ENCODE peak calls at places on chromosomes 6 and 20, in seven cellular contexts. One of them, this sample, is unnamed.

GRCh38 chr20:44728835-44729342 is 13.7 kb downstream of the CCN5 start:
- DNase-seq in kidney epithelial cell: peak; percentile 89
- DNase-seq in IMR-90: peak; percentile 68
- DNase-seq in CD4-positive, alpha-beta T cell: no peak
- DNase-seq in PC-9: peak; percentile 96
- DNase-seq in osteocyte: peak; percentile 94
- DNase-seq in lower leg skin: no peak
- DNase-seq in this sample: no peak

GRCh38 chr6:7268362-7269310 is 44.4 kb downstream of the SSR1 start:
- DNase-seq in kidney epithelial cell: no peak
- DNase-seq in IMR-90: no peak
- DNase-seq in CD4-positive, alpha-beta T cell: no peak
- DNase-seq in PC-9: no peak
- DNase-seq in osteocyte: peak; percentile 67
- DNase-seq in lower leg skin: no peak
- DNase-seq in this sample: no peak

GRCh38 chr20:64119681-64120341 is 12.4 kb upstream of the NPBWR2 start:
- DNase-seq in kidney epithelial cell: no peak
- DNase-seq in IMR-90: no peak
- DNase-seq in CD4-positive, alpha-beta T cell: no peak
- DNase-seq in PC-9: no peak
- DNase-seq in osteocyte: no peak
- DNase-seq in lower leg skin: no peak
- DNase-seq in this sample: no peak

GRCh38 chr6:136994782-136995181 is 50.0 kb downstream of the IL20RA start:
- DNase-seq in kidney epithelial cell: no peak
- DNase-seq in IMR-90: no peak
- DNase-seq in CD4-positive, alpha-beta T cell: no peak
- DNase-seq in PC-9: no peak
- DNase-seq in osteocyte: no peak
- DNase-seq in lower leg skin: no peak
- DNase-seq in this sample: no peak

GRCh38 chr20:44040202-44040915 is 125.7 kb downstream of the TOX2 start:
- DNase-seq in kidney epithelial cell: no peak
- DNase-seq in IMR-90: no peak
- DNase-seq in CD4-positive, alpha-beta T cell: no peak
- DNase-seq in PC-9: no peak
- DNase-seq in osteocyte: no peak
- DNase-seq in lower leg skin: no peak
- DNase-seq in this sample: no peak

GRCh38 chr20:63394069-63394468 is 32.9 kb upstream of the CHRNA4 start:
- DNase-seq in kidney epithelial cell: no peak
- DNase-seq in IMR-90: no peak
- DNase-seq in CD4-positive, alpha-beta T cell: no peak
- DNase-seq in PC-9: no peak
- DNase-seq in osteocyte: no peak
- DNase-seq in lower leg skin: no peak
- DNase-seq in this sample: no peak

GRCh38 chr20:6863798-6864201 is 96.3 kb downstream of the BMP2 start:
- DNase-seq in kidney epithelial cell: no peak
- DNase-seq in IMR-90: no peak
- DNase-seq in CD4-positive, alpha-beta T cell: no peak
- DNase-seq in PC-9: no peak
- DNase-seq in osteocyte: no peak
- DNase-seq in lower leg skin: no peak
- DNase-seq in this sample: no peak

GRCh38 chr6:106519460-106520394 is 109.6 kb downstream of the RTN4IP1 start:
- DNase-seq in kidney epithelial cell: peak; percentile 81
- DNase-seq in IMR-90: peak; percentile 95
- DNase-seq in CD4-positive, alpha-beta T cell: peak; percentile 72
- DNase-seq in PC-9: peak; percentile 56
- DNase-seq in osteocyte: no peak
- DNase-seq in lower leg skin: no peak
- DNase-seq in this sample: peak; percentile 49

GRCh38 chr6:26044140-26045045 is 42.8 kb upstream of the HFE start:
- DNase-seq in kidney epithelial cell: no peak
- DNase-seq in IMR-90: peak; percentile 20
- DNase-seq in CD4-positive, alpha-beta T cell: peak; percentile 36
- DNase-seq in PC-9: no peak
- DNase-seq in osteocyte: no peak
- DNase-seq in lower leg skin: no peak
- DNase-seq in this sample: no peak

GRCh38 chr6:7647504-7647903 is 57.5 kb downstream of the SNRNP48 start:
- DNase-seq in kidney epithelial cell: no peak
- DNase-seq in IMR-90: no peak
- DNase-seq in CD4-positive, alpha-beta T cell: no peak
- DNase-seq in PC-9: no peak
- DNase-seq in osteocyte: no peak
- DNase-seq in lower leg skin: no peak
- DNase-seq in this sample: no peak

GRCh38 chr20:19074828-19075516 is 137.5 kb upstream of the SLC24A3 start:
- DNase-seq in kidney epithelial cell: no peak
- DNase-seq in IMR-90: no peak
- DNase-seq in CD4-positive, alpha-beta T cell: no peak
- DNase-seq in PC-9: no peak
- DNase-seq in osteocyte: peak; percentile 75
- DNase-seq in lower leg skin: peak; percentile 17
- DNase-seq in this sample: no peak

GRCh38 chr20:19071902-19072498 is 140.4 kb upstream of the SLC24A3 start:
- DNase-seq in kidney epithelial cell: no peak
- DNase-seq in IMR-90: no peak
- DNase-seq in CD4-positive, alpha-beta T cell: no peak
- DNase-seq in PC-9: no peak
- DNase-seq in osteocyte: no peak
- DNase-seq in lower leg skin: no peak
- DNase-seq in this sample: no peak

GRCh38 chr20:19071442-19071717 is 141.1 kb upstream of the SLC24A3 start:
- DNase-seq in kidney epithelial cell: no peak
- DNase-seq in IMR-90: no peak
- DNase-seq in CD4-positive, alpha-beta T cell: no peak
- DNase-seq in PC-9: no peak
- DNase-seq in osteocyte: no peak
- DNase-seq in lower leg skin: no peak
- DNase-seq in this sample: no peak

GRCh38 chr20:19072988-19073387 is 139.5 kb upstream of the SLC24A3 start:
- DNase-seq in kidney epithelial cell: no peak
- DNase-seq in IMR-90: no peak
- DNase-seq in CD4-positive, alpha-beta T cell: no peak
- DNase-seq in PC-9: no peak
- DNase-seq in osteocyte: peak; percentile 38
- DNase-seq in lower leg skin: no peak
- DNase-seq in this sample: no peak

DNA sequence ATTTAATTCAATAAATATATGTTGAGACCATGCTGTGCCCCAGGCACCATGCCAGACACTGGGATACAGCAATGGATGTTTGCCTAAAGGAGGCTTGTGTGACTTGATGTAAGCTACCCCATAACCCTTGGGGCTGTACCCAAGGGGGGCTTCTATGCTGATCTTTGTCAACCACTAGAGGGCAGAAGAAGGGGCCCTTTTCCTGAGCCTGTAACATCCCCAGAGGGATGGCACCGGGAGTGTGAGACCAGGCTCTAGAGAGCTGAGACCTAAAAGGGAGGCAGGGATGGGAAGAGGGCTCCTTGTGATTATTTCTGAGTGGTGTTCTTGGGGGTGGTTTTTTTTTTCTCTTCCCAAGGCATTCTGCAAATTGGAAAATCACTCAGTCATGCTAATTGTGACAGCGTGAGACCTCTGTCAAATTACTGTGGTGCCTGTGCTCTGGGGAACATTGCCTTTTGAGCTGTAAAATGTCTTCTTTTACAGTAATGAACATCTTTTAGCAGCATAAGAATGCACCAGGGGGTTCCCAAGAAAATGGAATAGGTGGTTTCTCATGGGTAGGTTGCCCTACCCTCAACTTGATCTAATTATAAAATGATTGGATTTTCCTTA is 138.8 kb upstream of the SLC24A3 start:
- DNase-seq in kidney epithelial cell: no peak
- DNase-seq in IMR-90: no peak
- DNase-seq in CD4-positive, alpha-beta T cell: no peak
- DNase-seq in PC-9: no peak
- DNase-seq in osteocyte: peak; percentile 57
- DNase-seq in lower leg skin: no peak
- DNase-seq in this sample: no peak
- TF ChIP-seq CTCF in kidney epithelial cell: peak; percentile 12
- TF ChIP-seq CTCF in IMR-90: no peak
- TF ChIP-seq CTCF in CD4-positive, alpha-beta T cell: no peak
- TF ChIP-seq CTCF in PC-9: peak; percentile 58
- TF ChIP-seq CTCF in osteocyte: no peak
- TF ChIP-seq CTCF in lower leg skin: no peak
- TF ChIP-seq CTCF in this sample: peak; percentile 8

GRCh38 chr6:94813806-94814205 is 763.5 kb upstream of the MANEA start:
- DNase-seq in kidney epithelial cell: no peak
- DNase-seq in IMR-90: no peak
- DNase-seq in CD4-positive, alpha-beta T cell: no peak
- DNase-seq in PC-9: no peak
- DNase-seq in osteocyte: no peak
- DNase-seq in lower leg skin: no peak
- DNase-seq in this sample: no peak
- TF ChIP-seq CTCF in kidney epithelial cell: peak; percentile 4
- TF ChIP-seq CTCF in IMR-90: no peak
- TF ChIP-seq CTCF in CD4-positive, alpha-beta T cell: no peak
- TF ChIP-seq CTCF in PC-9: peak; percentile 28
- TF ChIP-seq CTCF in osteocyte: no peak
- TF ChIP-seq CTCF in lower leg skin: no peak
- TF ChIP-seq CTCF in this sample: no peak

GRCh38 chr6:109445382-109445781 is 4.9 kb downstream of the SMPD2 start:
- DNase-seq in kidney epithelial cell: no peak
- DNase-seq in IMR-90: no peak
- DNase-seq in CD4-positive, alpha-beta T cell: no peak
- DNase-seq in PC-9: no peak
- DNase-seq in osteocyte: no peak
- DNase-seq in lower leg skin: no peak
- DNase-seq in this sample: no peak
- TF ChIP-seq CTCF in kidney epithelial cell: peak; percentile 14
- TF ChIP-seq CTCF in IMR-90: no peak
- TF ChIP-seq CTCF in CD4-positive, alpha-beta T cell: no peak
- TF ChIP-seq CTCF in PC-9: peak; percentile 30
- TF ChIP-seq CTCF in osteocyte: no peak
- TF ChIP-seq CTCF in lower leg skin: no peak
- TF ChIP-seq CTCF in this sample: no peak

GRCh38 chr20:36575066-36575743 is 1.8 kb downstream of the TGIF2 start:
- DNase-seq in kidney epithelial cell: no peak
- DNase-seq in IMR-90: peak; percentile 54
- DNase-seq in CD4-positive, alpha-beta T cell: no peak
- DNase-seq in PC-9: peak; percentile 73
- DNase-seq in osteocyte: no peak
- DNase-seq in lower leg skin: no peak
- DNase-seq in this sample: no peak
- TF ChIP-seq CTCF in kidney epithelial cell: no peak
- TF ChIP-seq CTCF in IMR-90: no peak
- TF ChIP-seq CTCF in CD4-positive, alpha-beta T cell: no peak
- TF ChIP-seq CTCF in PC-9: no peak
- TF ChIP-seq CTCF in osteocyte: no peak
- TF ChIP-seq CTCF in lower leg skin: no peak
- TF ChIP-seq CTCF in this sample: no peak

DNA sequence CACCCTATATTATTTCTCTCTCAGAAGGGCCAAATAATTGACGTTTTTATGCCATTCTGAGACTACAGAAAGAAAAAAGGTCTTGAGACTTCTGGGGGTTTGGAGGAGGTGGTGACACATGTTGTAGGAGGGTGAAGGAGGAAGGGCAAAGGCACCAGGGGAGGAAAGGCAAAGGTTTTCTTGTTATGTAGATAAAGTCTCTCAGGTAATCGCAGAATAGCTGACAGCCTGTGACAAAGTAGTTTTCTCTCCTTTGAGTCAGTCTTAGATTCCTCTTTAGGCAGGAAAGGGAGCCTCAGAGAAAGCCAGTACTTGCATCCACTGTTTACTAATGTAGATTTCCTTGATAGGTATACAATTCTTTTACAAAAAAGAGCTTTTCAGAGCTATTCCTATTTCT is 23.6 kb downstream of the OR2B2 start:
- DNase-seq in kidney epithelial cell: no peak
- DNase-seq in IMR-90: no peak
- DNase-seq in CD4-positive, alpha-beta T cell: no peak
- DNase-seq in PC-9: no peak
- DNase-seq in osteocyte: no peak
- DNase-seq in lower leg skin: no peak
- DNase-seq in this sample: no peak
- TF ChIP-seq CTCF in kidney epithelial cell: no peak
- TF ChIP-seq CTCF in IMR-90: no peak
- TF ChIP-seq CTCF in CD4-positive, alpha-beta T cell: no peak
- TF ChIP-seq CTCF in PC-9: no peak
- TF ChIP-seq CTCF in osteocyte: no peak
- TF ChIP-seq CTCF in lower leg skin: no peak
- TF ChIP-seq CTCF in this sample: no peak

GRCh38 chr6:116111552-116112528 is 11.2 kb downstream of the NT5DC1 start:
- DNase-seq in kidney epithelial cell: no peak
- DNase-seq in IMR-90: peak; percentile 44
- DNase-seq in CD4-positive, alpha-beta T cell: no peak
- DNase-seq in PC-9: peak; percentile 28
- DNase-seq in osteocyte: no peak
- DNase-seq in lower leg skin: no peak
- DNase-seq in this sample: no peak
- TF ChIP-seq CTCF in kidney epithelial cell: peak; percentile 71
- TF ChIP-seq CTCF in IMR-90: peak; percentile 50
- TF ChIP-seq CTCF in CD4-positive, alpha-beta T cell: peak; percentile 43
- TF ChIP-seq CTCF in PC-9: peak; percentile 77
- TF ChIP-seq CTCF in osteocyte: peak; percentile 53
- TF ChIP-seq CTCF in lower leg skin: no peak
- TF ChIP-seq CTCF in this sample: peak; percentile 56

GRCh38 chr6:117397536-117398227 is 28.1 kb downstream of the ROS1 start:
- DNase-seq in kidney epithelial cell: no peak
- DNase-seq in IMR-90: no peak
- DNase-seq in CD4-positive, alpha-beta T cell: no peak
- DNase-seq in PC-9: no peak
- DNase-seq in osteocyte: no peak
- DNase-seq in lower leg skin: no peak
- DNase-seq in this sample: no peak
- TF ChIP-seq CTCF in kidney epithelial cell: no peak
- TF ChIP-seq CTCF in IMR-90: no peak
- TF ChIP-seq CTCF in CD4-positive, alpha-beta T cell: no peak
- TF ChIP-seq CTCF in PC-9: no peak
- TF ChIP-seq CTCF in osteocyte: no peak
- TF ChIP-seq CTCF in lower leg skin: no peak
- TF ChIP-seq CTCF in this sample: no peak

DNA sequence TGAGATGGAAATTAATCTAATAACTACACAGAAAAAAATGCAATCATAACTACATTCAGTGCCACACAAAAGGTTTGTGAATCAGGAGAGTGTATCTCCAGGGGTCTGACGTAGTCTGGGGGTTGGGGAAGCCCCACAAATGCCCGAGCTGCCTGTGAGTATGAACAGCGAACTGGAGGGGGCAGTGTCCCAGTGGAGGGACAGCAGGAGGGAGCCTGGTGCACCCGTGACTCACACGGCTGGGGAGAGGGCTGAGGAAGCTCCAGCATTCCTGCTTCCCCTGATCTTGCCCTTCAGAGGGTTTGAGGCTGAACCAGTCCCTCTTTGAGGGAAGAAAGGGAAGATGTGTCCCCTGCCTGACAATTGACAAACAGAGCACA is 78.9 kb downstream of the CDH26 start:
- DNase-seq in kidney epithelial cell: no peak
- DNase-seq in IMR-90: peak; percentile 59
- DNase-seq in CD4-positive, alpha-beta T cell: no peak
- DNase-seq in PC-9: no peak
- DNase-seq in osteocyte: peak; percentile 72
- DNase-seq in lower leg skin: no peak
- DNase-seq in this sample: no peak
- TF ChIP-seq CTCF in kidney epithelial cell: peak; percentile 45
- TF ChIP-seq CTCF in IMR-90: peak; percentile 51
- TF ChIP-seq CTCF in CD4-positive, alpha-beta T cell: no peak
- TF ChIP-seq CTCF in PC-9: no peak
- TF ChIP-seq CTCF in osteocyte: peak; percentile 33
- TF ChIP-seq CTCF in lower leg skin: no peak
- TF ChIP-seq CTCF in this sample: no peak

GRCh38 chr6:124795879-124796838 is 166.1 kb upstream of the RNF217 start:
- DNase-seq in kidney epithelial cell: no peak
- DNase-seq in IMR-90: peak; percentile 1
- DNase-seq in CD4-positive, alpha-beta T cell: no peak
- DNase-seq in PC-9: peak; percentile 10
- DNase-seq in osteocyte: no peak
- DNase-seq in lower leg skin: no peak
- DNase-seq in this sample: no peak
- TF ChIP-seq CTCF in kidney epithelial cell: peak; percentile 63
- TF ChIP-seq CTCF in IMR-90: peak; percentile 31
- TF ChIP-seq CTCF in CD4-positive, alpha-beta T cell: no peak
- TF ChIP-seq CTCF in PC-9: peak; percentile 74
- TF ChIP-seq CTCF in osteocyte: peak; percentile 90
- TF ChIP-seq CTCF in lower leg skin: no peak
- TF ChIP-seq CTCF in this sample: no peak